ENCODE peak calls at places on chromosomes 3 and 15, in four cellular contexts. J, Q, E and M are unnamed samples.

GRCh38 chr3:57120040-57120802 is 44.9 kb downstream of the IL17RD start:
- DNase-seq in J (peak; percentile 58), Q (no peak), E (no peak), M (no peak)

GRCh38 chr3:59392116-59392515 is 342.3 kb upstream of the CFAP20DC start:
- DNase-seq in J (no peak), Q (no peak), E (no peak), M (no peak)

GRCh38 chr3:16191591-16191990 is 17.1 kb downstream of the GALNT15 start:
- DNase-seq in J (peak; percentile 70), Q (no peak), E (no peak), M (no peak)

GRCh38 chr15:95024388-95024787 is 793.0 kb downstream of the MCTP2 start:
- DNase-seq in J (peak; percentile 59), Q (peak; percentile 59), E (no peak), M (peak; percentile 12)

GRCh38 chr3:69855436-69856162 is 116.3 kb downstream of the MITF start:
- DNase-seq in J (peak; percentile 48), Q (peak; percentile 64), E (no peak), M (peak; percentile 63)

GRCh38 chr3:194275231-194275671 is 75.9 kb downstream of the CPN2 start:
- DNase-seq in J (peak; percentile 48), Q (no peak), E (no peak), M (no peak)

GRCh38 chr3:13594146-13594545 is 45.2 kb downstream of the FBLN2 start:
- DNase-seq in J (no peak), Q (no peak), E (no peak), M (no peak)

GRCh38 chr15:40060241-40060961 is 21.4 kb upstream of the SRP14 start:
- DNase-seq in J (no peak), Q (no peak), E (no peak), M (no peak)

GRCh38 chr15:52783929-52784798 is 6.0 kb downstream of the ONECUT1 start:
- DNase-seq in J (no peak), Q (no peak), E (no peak), M (no peak)

GRCh38 chr15:76963596-76963995 is 31.3 kb upstream of the PSTPIP1 start:
- DNase-seq in J (no peak), Q (no peak), E (no peak), M (no peak)

GRCh38 chr15:89142423-89142822 is 54.2 kb downstream of the ABHD2 start:
- DNase-seq in J (no peak), Q (no peak), E (no peak), M (no peak)

DNA sequence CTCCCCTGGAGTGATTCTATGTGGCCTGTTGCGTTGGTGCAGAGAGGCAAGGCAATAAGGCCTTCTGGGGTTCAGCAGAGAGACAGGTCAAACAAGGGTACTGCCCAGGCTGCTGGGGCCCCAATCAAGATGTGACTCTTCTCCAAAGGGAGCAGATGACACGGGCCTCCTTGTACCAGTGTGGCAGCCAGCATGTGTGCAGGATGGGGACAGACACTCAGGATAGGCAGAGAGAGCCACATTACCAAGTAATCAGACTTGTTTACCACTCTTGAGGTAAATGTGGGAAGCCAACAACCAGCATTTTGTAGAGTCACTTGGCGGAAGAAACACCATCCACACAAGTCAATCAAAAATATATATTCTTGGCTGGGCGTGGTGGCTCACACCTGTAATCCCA is 95.3 kb upstream of the DLG1 start:
- DNase-seq in J (no peak), Q (no peak), E (no peak), M (no peak)
- H3K4me3 ChIP-seq in J (no peak overlapping the region), Q (no peak overlapping the region), E (no peak overlapping the region), M (no peak overlapping the region)

DNA sequence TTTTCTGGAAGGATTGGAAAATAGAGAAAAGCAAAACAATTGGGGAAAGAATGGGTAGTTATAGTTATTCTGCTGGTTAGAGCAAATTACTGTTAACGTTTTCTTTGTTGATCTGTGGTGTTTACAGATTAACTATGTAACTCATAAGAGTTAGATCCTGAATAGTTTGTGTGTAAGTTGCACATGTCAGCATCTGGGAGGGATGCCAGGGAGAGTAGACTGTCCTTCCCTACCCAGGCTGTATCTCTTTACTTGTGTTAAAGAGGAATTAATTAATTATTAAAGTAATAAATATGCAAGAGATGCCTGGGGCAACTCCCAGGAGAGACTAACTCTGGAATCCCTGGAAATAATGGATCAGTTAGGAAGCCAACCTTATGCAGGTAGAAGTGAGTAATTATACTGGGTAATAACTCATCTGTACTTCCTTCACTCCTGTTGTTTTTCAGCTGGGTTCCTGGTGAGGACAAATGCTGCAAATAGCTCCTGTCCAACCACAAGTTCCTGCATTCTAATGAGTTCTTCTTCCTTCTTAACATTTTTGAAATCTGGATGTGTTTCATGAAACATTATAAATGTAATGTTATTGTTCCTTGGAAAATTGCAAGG is 18.9 kb downstream of the GHRL start:
- DNase-seq in J (peak; percentile 41), Q (peak; percentile 48), E (no peak), M (peak; percentile 23)
- TF ChIP-seq CTCF in J (no peak), Q (no peak), E (no peak), M (no peak)

GRCh38 chr3:4978966-4979400 is 254 bp upstream of the BHLHE40 start:
- DNase-seq in J (peak; percentile 100), Q (peak; percentile 99), E (peak; percentile 99), M (peak; percentile 99)
- H3K4me3 ChIP-seq in J (peak overlapping the region; percentile 50), Q (peak overlapping the region; percentile 55), E (peak overlapping the region; percentile 84), M (peak overlapping the region; percentile 90)

GRCh38 chr3:127551971-127552370 is 38.6 kb downstream of the TPRA1 start:
- DNase-seq in J (no peak), Q (no peak), E (no peak), M (no peak)

GRCh38 chr3:127550758-127551157 is 39.8 kb downstream of the TPRA1 start:
- DNase-seq in J (no peak), Q (no peak), E (no peak), M (no peak)

GRCh38 chr3:127547761-127548605 is 42.5 kb downstream of the TPRA1 start:
- DNase-seq in J (peak; percentile 67), Q (peak; percentile 19), E (no peak), M (peak; percentile 28)

GRCh38 chr3:127551178-127551577 is 39.4 kb downstream of the TPRA1 start:
- DNase-seq in J (no peak), Q (no peak), E (no peak), M (no peak)

GRCh38 chr3:127549826-127550487 is 40.6 kb downstream of the TPRA1 start:
- DNase-seq in J (no peak), Q (no peak), E (no peak), M (no peak)
- TF ChIP-seq CTCF in J (no peak), Q (no peak), E (no peak), M (no peak)

GRCh38 chr15:72155021-72155621 is 36.9 kb downstream of the SENP8 start:
- DNase-seq in J (peak; percentile 60), Q (peak; percentile 6), E (no peak), M (peak; percentile 12)
- H3K4me3 ChIP-seq in J (no peak overlapping the region), Q (no peak overlapping the region), E (peak overlapping the region; percentile 63), M (peak overlapping the region; percentile 47)

GRCh38 chr3:167032267-167032876 is 347.7 kb downstream of the ZBBX start:
- DNase-seq in J (peak; percentile 53), Q (peak; percentile 39), E (no peak), M (no peak)
- TF ChIP-seq CTCF in J (peak; percentile 41), Q (peak; percentile 52), E (peak; percentile 48), M (no peak)

DNA sequence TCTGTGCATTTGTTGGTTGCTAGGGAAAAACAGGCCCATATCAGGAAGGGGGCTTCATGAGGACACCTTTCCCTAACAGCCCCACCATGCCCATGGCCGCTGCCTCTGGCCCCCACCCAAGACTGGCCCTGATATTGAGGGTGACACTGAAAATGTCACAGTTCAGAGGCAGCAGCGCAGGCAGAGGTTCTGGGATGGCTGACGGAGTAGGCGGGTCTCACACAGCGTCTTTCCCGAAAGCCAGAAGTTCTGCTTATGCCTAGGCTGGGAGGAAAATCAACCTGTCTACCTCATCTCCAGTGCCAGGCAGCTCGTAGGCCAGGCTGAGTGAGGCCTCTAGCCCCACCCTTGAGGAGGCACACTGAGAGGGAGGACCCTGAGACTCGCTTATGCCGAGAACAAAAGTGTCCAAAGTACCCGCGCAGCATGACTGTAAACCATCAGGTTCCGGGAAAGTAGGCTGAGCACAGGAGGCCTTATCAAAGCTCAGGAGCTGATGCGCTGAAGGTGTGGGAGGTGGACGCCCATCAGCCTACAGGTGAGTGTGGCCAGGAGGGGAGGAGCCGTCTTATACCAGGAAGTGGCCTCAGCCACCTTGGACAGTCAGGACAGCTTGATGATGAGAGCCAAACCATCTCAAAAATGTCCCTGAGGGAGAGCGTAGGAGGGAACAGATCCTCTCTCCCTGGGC is 27.5 kb downstream of the GRAMD2A start:
- DNase-seq in J (no peak), Q (no peak), E (no peak), M (no peak)
- H3K4me3 ChIP-seq in J (no peak overlapping the region), Q (no peak overlapping the region), E (no peak overlapping the region), M (no peak overlapping the region)

DNA sequence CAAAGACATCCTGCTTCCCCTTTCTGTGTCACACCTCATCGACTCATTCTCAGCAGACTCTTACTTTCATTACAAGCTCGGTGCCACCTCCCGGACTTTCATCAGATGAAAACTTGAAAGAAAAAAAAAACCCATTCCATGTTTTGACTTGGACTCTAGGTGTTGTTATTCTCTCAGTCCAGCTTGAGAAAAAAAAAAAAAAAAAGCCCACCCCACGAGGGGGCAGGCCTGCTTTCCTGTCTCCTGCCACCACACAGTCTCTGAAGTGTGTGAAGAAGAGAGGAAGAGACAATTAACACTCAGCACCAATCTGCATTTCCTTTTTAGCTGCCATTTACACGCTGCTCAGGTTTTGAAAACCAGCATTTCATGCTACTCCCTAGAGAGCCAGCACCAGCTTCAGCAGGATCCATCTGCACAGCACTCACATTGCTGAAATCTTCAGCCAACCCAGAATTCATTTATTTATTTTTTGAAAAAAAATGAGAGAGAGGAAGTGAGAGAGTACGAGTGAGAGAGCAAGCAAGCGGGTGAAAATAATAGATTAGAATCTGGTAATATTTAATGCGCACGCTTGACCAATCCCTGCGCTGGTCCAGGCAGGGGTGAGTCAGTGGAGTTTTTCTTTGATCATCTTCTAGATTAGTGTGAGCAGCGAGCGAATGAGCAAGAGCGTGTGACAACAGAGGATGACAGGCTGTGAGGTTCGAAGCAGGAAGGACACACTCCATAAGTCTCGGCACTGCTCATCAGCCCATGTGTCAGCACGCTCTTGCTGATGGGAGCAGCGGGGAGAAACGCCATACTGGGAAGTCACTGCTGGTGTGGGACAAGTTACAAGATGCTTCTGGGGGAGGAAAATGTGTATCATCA is 23.5 kb downstream of the ZNF80 start:
- DNase-seq in J (peak; percentile 54), Q (peak; percentile 78), E (no peak), M (peak; percentile 96)
- TF ChIP-seq CTCF in J (no peak), Q (no peak), E (no peak), M (no peak)